ENCODE peak calls at places on chromosomes 2 and 18, in seven cellular contexts. N is prostate gland, V is psoas muscle, W is fibroblast of mammary gland, D is cardiac fibroblast, K is Calu3, I is omental fat pad. O is an unnamed sample.

GRCh38 chr2:20674974-20675679 is 8.2 kb downstream of the GDF7 start:
- DNase-seq in N (no peak), V (peak; percentile 71), W (peak; percentile 85), D (peak; percentile 84), K (no peak), I (no peak), O (peak; percentile 37)

GRCh38 chr2:28896906-28897305 is 2.4 kb downstream of the WDR43 start:
- DNase-seq in N (no peak), V (no peak), W (peak; percentile 67), D (no peak), K (no peak), I (no peak), O (no peak)

GRCh38 chr18:50151876-50152275 is 43.1 kb downstream of the MYO5B start:
- DNase-seq in N (no peak), V (no peak), W (peak; percentile 73), D (peak; percentile 43), K (no peak), I (no peak), O (no peak)

GRCh38 chr2:222919841-222920609 is 59.2 kb downstream of the ACSL3 start:
- DNase-seq in N (no peak), V (no peak), W (peak; percentile 97), D (peak; percentile 75), K (peak; percentile 15), I (no peak), O (no peak)

GRCh38 chr2:111896576-111896975 is 1.8 kb upstream of the MERTK start:
- DNase-seq in N (peak; percentile 49), V (no peak), W (no peak), D (no peak), K (no peak), I (no peak), O (no peak)

GRCh38 chr18:13221821-13222220 is 3.3 kb downstream of the LDLRAD4 start:
- DNase-seq in N (peak; percentile 53), V (no peak), W (no peak), D (peak; percentile 33), K (no peak), I (no peak), O (peak; percentile 79)

GRCh38 chr2:215540646-215541045 is 104.8 kb upstream of the FN1 start:
- DNase-seq in N (no peak), V (no peak), W (peak; percentile 95), D (peak; percentile 95), K (no peak), I (no peak), O (no peak)

GRCh38 chr2:239286901-239287300 is 113.9 kb downstream of the HDAC4 start:
- DNase-seq in N (no peak), V (peak; percentile 79), W (no peak), D (no peak), K (no peak), I (no peak), O (no peak)

GRCh38 chr2:190664240-190664639 is 15.4 kb downstream of the NAB1 start:
- DNase-seq in N (no peak), V (no peak), W (peak; percentile 62), D (no peak), K (no peak), I (no peak), O (no peak)

GRCh38 chr2:96527052-96527964 is 9.2 kb upstream of the ARID5A start:
- DNase-seq in N (no peak), V (peak; percentile 59), W (no peak), D (peak; percentile 56), K (no peak), I (no peak), O (peak; percentile 75)

GRCh38 chr2:46260305-46260704 is 36.9 kb upstream of the EPAS1 start:
- DNase-seq in N (no peak), V (no peak), W (peak; percentile 34), D (no peak), K (no peak), I (no peak), O (no peak)

GRCh38 chr2:145277922-145278321 is 758.0 kb upstream of the ZEB2 start:
- DNase-seq in N (no peak), V (no peak), W (peak; percentile 22), D (no peak), K (no peak), I (no peak), O (no peak)

GRCh38 chr2:118670281-118670680 is 177.2 kb downstream of the EN1 start:
- DNase-seq in N (no peak), V (no peak), W (peak; percentile 77), D (no peak), K (no peak), I (no peak), O (no peak)

GRCh38 chr2:177165103-177165583 is 47.5 kb upstream of the HNRNPA3 start:
- DNase-seq in N (no peak), V (no peak), W (peak; percentile 61), D (peak; percentile 67), K (peak; percentile 28), I (no peak), O (no peak)

GRCh38 chr18:45166341-45167108 is 448.8 kb upstream of the SLC14A2 start:
- DNase-seq in N (peak; percentile 65), V (peak; percentile 62), W (peak; percentile 98), D (peak; percentile 87), K (peak; percentile 56), I (no peak), O (no peak)

GRCh38 chr2:157825885-157826284 is 50.2 kb downstream of the ACVR1 start:
- DNase-seq in N (peak; percentile 86), V (peak; percentile 53), W (peak; percentile 81), D (peak; percentile 63), K (peak; percentile 57), I (no peak), O (no peak)

GRCh38 chr2:186309901-186310300 is 176.2 kb upstream of the ZC3H15 start:
- DNase-seq in N (no peak), V (no peak), W (peak; percentile 27), D (peak; percentile 58), K (no peak), I (no peak), O (no peak)

GRCh38 chr2:37417321-37417720 is 72.9 kb downstream of the QPCT start:
- DNase-seq in N (no peak), V (no peak), W (peak; percentile 47), D (peak; percentile 55), K (no peak), I (no peak), O (no peak)

GRCh38 chr2:190718652-190719526 is 70.0 kb downstream of the NAB1 start:
- DNase-seq in N (peak; percentile 7), V (peak; percentile 59), W (peak; percentile 89), D (peak; percentile 65), K (peak; percentile 89), I (no peak), O (no peak)

GRCh38 chr2:216535454-216535995 is 36.9 kb downstream of the RPL37A start:
- DNase-seq in N (peak; percentile 46), V (peak; percentile 68), W (peak; percentile 82), D (peak; percentile 96), K (no peak), I (peak; percentile 38), O (no peak)

GRCh38 chr2:11482473-11483031 is 16.6 kb upstream of the E2F6 start:
- DNase-seq in N (no peak), V (peak; percentile 67), W (no peak), D (no peak), K (no peak), I (no peak), O (no peak)

GRCh38 chr2:40097691-40098376 is 318.8 kb upstream of the THUMPD2 start:
- DNase-seq in N (no peak), V (no peak), W (peak; percentile 90), D (peak; percentile 81), K (no peak), I (no peak), O (no peak)

GRCh38 chr2:215411941-215412743 is 23.7 kb downstream of the FN1 start:
- DNase-seq in N (no peak), V (no peak), W (peak; percentile 71), D (no peak), K (no peak), I (no peak), O (no peak)

GRCh38 chr2:102266204-102266603 is 45.2 kb upstream of the IL1RL1 start:
- DNase-seq in N (no peak), V (peak; percentile 60), W (peak; percentile 48), D (peak; percentile 46), K (no peak), I (no peak), O (no peak)

GRCh38 chr2:218540015-218540414 is 28.1 kb downstream of the USP37 start:
- DNase-seq in N (no peak), V (no peak), W (peak; percentile 15), D (no peak), K (no peak), I (no peak), O (no peak)

DNA sequence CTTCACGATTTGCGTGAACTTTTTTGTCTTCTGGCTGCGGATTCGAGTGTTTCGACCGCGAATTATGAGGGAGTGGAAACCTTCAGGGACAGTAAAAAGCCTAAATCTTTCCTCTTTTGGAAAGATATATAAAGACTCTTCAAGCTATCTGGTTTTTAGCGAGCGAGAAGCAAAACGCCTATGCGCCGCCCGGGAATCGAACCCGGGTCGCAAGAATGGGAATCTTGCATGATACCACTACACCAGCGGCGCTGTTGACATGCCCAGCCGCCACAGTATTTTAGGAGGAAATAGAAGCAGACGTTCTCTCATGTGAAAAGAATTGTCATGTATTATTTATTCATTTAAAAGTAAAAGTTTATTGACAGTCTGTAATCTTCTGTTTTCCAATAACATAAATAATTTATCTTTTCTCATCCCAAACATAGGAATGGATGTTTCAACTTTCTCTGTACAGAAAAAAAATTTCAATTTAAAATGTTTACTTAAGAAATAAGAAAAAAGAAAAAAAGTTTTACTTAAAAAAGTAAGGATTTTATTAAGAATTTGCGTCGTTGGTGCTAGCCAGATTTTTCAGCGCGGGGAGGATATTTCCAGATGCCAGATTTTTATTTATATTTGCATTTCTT is 496 bp upstream of the TIA1 start:
- DNase-seq in N (peak; percentile 92), V (no peak), W (no peak), D (peak; percentile 27), K (peak; percentile 84), I (peak; percentile 95), O (no peak)
- TF ChIP-seq CTCF in N (no peak), V (no peak), W (no peak), D (no peak), K (no peak), I (no peak), O (no peak)

DNA sequence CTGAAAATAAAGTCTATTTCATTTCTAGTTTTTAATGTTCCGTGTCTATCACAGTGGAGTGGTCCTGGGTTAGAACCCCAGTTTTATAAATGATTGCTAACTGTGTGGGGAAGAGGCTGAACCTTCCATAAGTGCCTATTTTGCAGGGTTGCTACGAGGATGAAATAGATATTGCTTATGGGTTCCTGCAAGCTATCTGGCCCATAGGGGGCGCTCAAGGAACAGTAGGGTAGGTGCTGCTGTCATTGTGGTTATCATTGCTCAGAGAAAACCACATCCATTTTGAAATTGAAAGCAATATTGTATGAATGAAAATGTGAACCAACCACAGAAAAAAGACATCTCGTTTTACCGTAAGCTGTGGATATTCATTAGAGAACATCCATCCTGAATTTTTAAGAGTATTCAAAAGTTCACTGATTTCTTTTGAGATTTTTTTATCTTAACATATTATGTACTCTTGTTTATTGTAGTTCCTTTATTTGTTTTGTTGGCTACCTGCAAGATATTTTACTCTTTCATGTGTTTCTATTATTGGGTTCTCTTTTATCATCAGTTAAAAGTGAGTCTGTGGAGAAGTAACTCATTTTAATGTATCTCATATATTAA is 261.6 kb downstream of the NAPG start:
- DNase-seq in N (peak; percentile 37), V (peak; percentile 58), W (peak; percentile 81), D (peak; percentile 90), K (peak; percentile 92), I (peak; percentile 97), O (peak; percentile 83)
- TF ChIP-seq CTCF in N (peak; percentile 58), V (peak; percentile 61), W (peak; percentile 95), D (peak; percentile 80), K (peak; percentile 66), I (no peak), O (peak; percentile 75)

GRCh38 chr2:9914384-9915065 is 37.0 kb upstream of the GRHL1 start:
- DNase-seq in N (no peak), V (no peak), W (peak; percentile 90), D (peak; percentile 53), K (peak; percentile 75), I (no peak), O (no peak)
- TF ChIP-seq CTCF in N (no peak), V (no peak), W (peak; percentile 30), D (peak; percentile 33), K (peak; percentile 40), I (no peak), O (no peak)

GRCh38 chr2:232550351-232551261 is at the start of the genes EIF4E2 and TIGD1:
- DNase-seq in N (peak; percentile 91), V (peak; percentile 98), W (peak; percentile 89), D (peak; percentile 96), K (peak; percentile 94), I (peak; percentile 73), O (peak; percentile 99)
- TF ChIP-seq CTCF in N (peak; percentile 53), V (peak; percentile 28), W (no peak), D (peak; percentile 33), K (peak; percentile 44), I (no peak), O (peak; percentile 50)

O was measured in left lung.